ENCODE peak calls at places on chromosome 17, in five cellular contexts. One of them, this sample, is unnamed.
A peak's percentile ranks its signal among the peaks of the same experiment; 100 is the strongest.

GRCh38 chr17:11282586-11282985 is 41.6 kb downstream of the SHISA6 start:
- DNase-seq in WTC11: no peak
- DNase-seq in HCT116: no peak
- DNase-seq in H1: no peak
- DNase-seq in GM12878: no peak
- DNase-seq in this sample: no peak

GRCh38 chr17:9928601-9929341 is 23.7 kb upstream of the RCVRN start:
- DNase-seq in WTC11: peak; percentile 72
- DNase-seq in HCT116: peak; percentile 66
- DNase-seq in H1: peak; percentile 62
- DNase-seq in GM12878: no peak
- DNase-seq in this sample: peak; percentile 50

GRCh38 chr17:31741371-31741770 is 117.7 kb downstream of the COPRS start:
- DNase-seq in WTC11: no peak
- DNase-seq in HCT116: no peak
- DNase-seq in H1: no peak
- DNase-seq in GM12878: no peak
- DNase-seq in this sample: no peak

GRCh38 chr17:39920218-39921210 is 2.1 kb upstream of the GSDMB start:
- DNase-seq in WTC11: no peak
- DNase-seq in HCT116: no peak
- DNase-seq in H1: no peak
- DNase-seq in GM12878: no peak
- DNase-seq in this sample: no peak

GRCh38 chr17:32771396-32771795 is 105.5 kb downstream of the MYO1D start:
- DNase-seq in WTC11: no peak
- DNase-seq in HCT116: no peak
- DNase-seq in H1: no peak
- DNase-seq in GM12878: no peak
- DNase-seq in this sample: no peak

GRCh38 chr17:30031214-30031869 is 85.3 kb upstream of the NSRP1 start:
- DNase-seq in WTC11: no peak
- DNase-seq in HCT116: no peak
- DNase-seq in H1: no peak
- DNase-seq in GM12878: peak; percentile 33
- DNase-seq in this sample: no peak

GRCh38 chr17:21017256-21017655 is 25.6 kb downstream of the USP22 start:
- DNase-seq in WTC11: no peak
- DNase-seq in HCT116: no peak
- DNase-seq in H1: no peak
- DNase-seq in GM12878: no peak
- DNase-seq in this sample: no peak

GRCh38 chr17:48293319-48294192 is 136.5 kb downstream of the SKAP1 start:
- DNase-seq in WTC11: no peak
- DNase-seq in HCT116: no peak
- DNase-seq in H1: no peak
- DNase-seq in GM12878: no peak
- DNase-seq in this sample: no peak

GRCh38 chr17:37134050-37134449 is 185.3 kb downstream of the AATF start:
- DNase-seq in WTC11: no peak
- DNase-seq in HCT116: no peak
- DNase-seq in H1: no peak
- DNase-seq in GM12878: no peak
- DNase-seq in this sample: no peak

DNA sequence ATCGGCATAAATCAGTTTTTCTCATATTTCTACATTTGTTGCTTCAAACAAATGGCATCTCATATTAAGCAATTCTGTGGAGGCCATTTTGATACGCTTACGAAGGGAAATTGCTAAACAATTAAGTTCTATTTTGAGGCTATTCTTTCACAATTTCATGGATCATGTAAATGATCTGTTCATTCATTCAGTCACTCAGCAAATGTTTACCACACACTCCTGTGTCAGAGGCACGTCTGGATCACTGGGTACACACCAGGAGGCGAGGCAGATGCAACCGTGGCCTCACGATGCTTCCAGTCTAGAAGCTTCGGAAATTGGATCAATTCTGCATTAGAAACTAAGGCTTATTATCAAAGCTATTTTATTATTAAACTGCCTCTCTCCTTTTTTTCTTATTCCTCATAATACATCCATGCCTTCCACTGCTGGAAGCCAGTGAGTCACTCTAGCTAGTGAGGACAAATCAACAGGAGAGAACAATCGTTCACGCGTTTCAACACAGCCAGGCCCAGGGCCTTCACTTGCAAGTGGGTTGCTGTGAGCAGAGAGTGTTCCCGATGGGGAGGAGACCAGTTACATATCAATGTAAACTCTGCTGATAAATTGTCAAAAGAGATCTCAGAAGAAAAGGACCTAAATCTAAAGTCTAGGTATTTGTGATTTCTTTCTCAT is 11.3 kb upstream of the SLC39A11 start:
- DNase-seq in WTC11: no peak
- DNase-seq in HCT116: no peak
- DNase-seq in H1: no peak
- DNase-seq in GM12878: no peak
- DNase-seq in this sample: no peak
- TF ChIP-seq SP1 in WTC11: no peak
- TF ChIP-seq SP1 in HCT116: no peak
- TF ChIP-seq SP1 in H1: no peak
- TF ChIP-seq SP1 in GM12878: no peak
- TF ChIP-seq SP1 in this sample: no peak

GRCh38 chr17:62980842-62981241 is 14.8 kb downstream of the TANC2 start:
- DNase-seq in WTC11: no peak
- DNase-seq in HCT116: no peak
- DNase-seq in H1: no peak
- DNase-seq in GM12878: no peak
- DNase-seq in this sample: no peak

GRCh38 chr17:62987136-62987535 is 21.1 kb downstream of the TANC2 start:
- DNase-seq in WTC11: peak; percentile 56
- DNase-seq in HCT116: no peak
- DNase-seq in H1: peak; percentile 73
- DNase-seq in GM12878: no peak
- DNase-seq in this sample: peak; percentile 50

GRCh38 chr17:62986549-62986948 is 20.5 kb downstream of the TANC2 start:
- DNase-seq in WTC11: no peak
- DNase-seq in HCT116: no peak
- DNase-seq in H1: no peak
- DNase-seq in GM12878: no peak
- DNase-seq in this sample: no peak

GRCh38 chr17:62984801-62985200 is 18.8 kb downstream of the TANC2 start:
- DNase-seq in WTC11: no peak
- DNase-seq in HCT116: no peak
- DNase-seq in H1: no peak
- DNase-seq in GM12878: no peak
- DNase-seq in this sample: no peak

GRCh38 chr17:62981933-62982332 is 15.9 kb downstream of the TANC2 start:
- DNase-seq in WTC11: no peak
- DNase-seq in HCT116: no peak
- DNase-seq in H1: no peak
- DNase-seq in GM12878: no peak
- DNase-seq in this sample: no peak
- TF ChIP-seq SP1 in WTC11: no peak
- TF ChIP-seq SP1 in HCT116: no peak
- TF ChIP-seq SP1 in H1: no peak
- TF ChIP-seq SP1 in GM12878: no peak
- TF ChIP-seq SP1 in this sample: no peak

GRCh38 chr17:42579794-42580551 is 2.4 kb upstream of the PSMC3IP start:
- DNase-seq in WTC11: no peak
- DNase-seq in HCT116: no peak
- DNase-seq in H1: no peak
- DNase-seq in GM12878: no peak
- DNase-seq in this sample: no peak

GRCh38 chr17:42581744-42582270 is 4.3 kb upstream of the PSMC3IP start:
- DNase-seq in WTC11: no peak
- DNase-seq in HCT116: no peak
- DNase-seq in H1: no peak
- DNase-seq in GM12878: no peak
- DNase-seq in this sample: no peak

GRCh38 chr17:42584880-42585279 is 7.4 kb upstream of the PSMC3IP start:
- DNase-seq in WTC11: no peak
- DNase-seq in HCT116: no peak
- DNase-seq in H1: no peak
- DNase-seq in GM12878: no peak
- DNase-seq in this sample: no peak

GRCh38 chr17:42586514-42587230 is 9.1 kb upstream of the PSMC3IP start:
- DNase-seq in WTC11: no peak
- DNase-seq in HCT116: no peak
- DNase-seq in H1: no peak
- DNase-seq in GM12878: no peak
- DNase-seq in this sample: no peak

GRCh38 chr17:42585353-42585752 is 7.8 kb upstream of the PSMC3IP start:
- DNase-seq in WTC11: no peak
- DNase-seq in HCT116: no peak
- DNase-seq in H1: no peak
- DNase-seq in GM12878: no peak
- DNase-seq in this sample: no peak
- TF ChIP-seq SP1 in WTC11: no peak
- TF ChIP-seq SP1 in HCT116: no peak
- TF ChIP-seq SP1 in H1: no peak
- TF ChIP-seq SP1 in GM12878: no peak
- TF ChIP-seq SP1 in this sample: no peak

DNA sequence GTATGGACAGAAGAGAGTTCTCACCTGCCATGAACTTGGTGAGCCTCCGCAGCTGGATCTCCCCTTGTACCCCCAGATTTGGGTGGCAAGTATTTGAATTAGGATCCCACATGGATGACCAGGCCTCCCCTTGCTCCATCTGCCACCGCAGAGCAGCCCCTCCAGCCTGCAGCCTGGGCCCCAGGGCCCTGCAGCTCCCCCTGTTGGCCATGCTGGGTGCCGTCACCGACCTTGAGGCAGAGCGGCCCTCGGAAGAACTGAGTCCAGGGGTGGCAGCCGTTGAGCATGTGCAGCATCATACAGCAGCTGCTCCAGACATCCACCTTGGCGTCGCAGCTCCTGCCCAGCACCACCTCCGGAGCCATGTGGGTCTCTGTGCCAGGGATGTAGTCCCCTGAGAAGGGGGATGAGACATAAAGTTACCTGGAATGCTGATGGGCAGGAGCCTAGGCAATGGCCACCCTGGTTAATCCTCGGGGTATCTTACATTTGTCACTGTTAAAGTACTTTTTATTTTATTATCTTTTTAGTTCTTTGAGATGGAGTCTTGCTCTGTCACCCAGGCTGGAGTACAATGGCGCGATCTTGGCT is 9.0 kb upstream of the SPATA32 start:
- DNase-seq in WTC11: peak; percentile 81
- DNase-seq in HCT116: no peak
- DNase-seq in H1: peak; percentile 91
- DNase-seq in GM12878: no peak
- DNase-seq in this sample: peak; percentile 74
- TF ChIP-seq SP1 in WTC11: no peak
- TF ChIP-seq SP1 in HCT116: no peak
- TF ChIP-seq SP1 in H1: no peak
- TF ChIP-seq SP1 in GM12878: no peak
- TF ChIP-seq SP1 in this sample: no peak

DNA sequence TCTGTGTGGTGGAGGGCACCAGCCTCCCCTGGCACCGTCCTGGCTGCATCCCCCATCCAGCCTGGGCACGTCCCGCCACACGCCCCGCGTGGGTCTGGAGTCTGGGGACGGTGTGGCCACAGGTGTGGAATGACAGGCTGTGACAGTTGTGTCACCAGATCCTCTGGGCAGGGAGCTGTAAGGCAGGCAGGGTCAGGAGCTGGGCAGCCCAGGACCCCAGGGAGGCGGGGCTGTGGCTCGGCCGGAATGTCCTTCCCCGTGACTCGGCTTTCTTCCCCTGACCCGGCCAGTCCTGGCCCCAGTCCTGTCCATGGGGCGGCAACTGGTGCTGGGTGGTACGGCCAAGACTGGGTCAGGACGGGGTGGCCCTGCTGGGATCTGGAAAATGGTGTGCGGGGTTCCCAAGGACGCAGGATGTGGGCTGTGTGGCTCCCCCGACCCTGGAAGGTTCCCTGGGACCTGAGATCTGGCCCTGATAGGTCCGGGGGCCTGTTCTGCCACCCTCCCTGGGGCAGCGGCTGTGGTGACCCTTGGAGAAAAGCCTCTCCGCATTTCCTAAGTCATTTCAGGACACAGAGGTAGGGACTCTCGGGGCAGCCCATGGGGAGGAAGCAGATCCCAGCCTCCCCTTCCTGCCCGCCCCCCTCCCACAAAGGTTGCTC is 3.3 kb upstream of the SLC16A3 start:
- DNase-seq in WTC11: no peak
- DNase-seq in HCT116: no peak
- DNase-seq in H1: no peak
- DNase-seq in GM12878: no peak
- DNase-seq in this sample: no peak
- TF ChIP-seq SP1 in WTC11: no peak
- TF ChIP-seq SP1 in HCT116: no peak
- TF ChIP-seq SP1 in H1: no peak
- TF ChIP-seq SP1 in GM12878: no peak
- TF ChIP-seq SP1 in this sample: no peak

DNA sequence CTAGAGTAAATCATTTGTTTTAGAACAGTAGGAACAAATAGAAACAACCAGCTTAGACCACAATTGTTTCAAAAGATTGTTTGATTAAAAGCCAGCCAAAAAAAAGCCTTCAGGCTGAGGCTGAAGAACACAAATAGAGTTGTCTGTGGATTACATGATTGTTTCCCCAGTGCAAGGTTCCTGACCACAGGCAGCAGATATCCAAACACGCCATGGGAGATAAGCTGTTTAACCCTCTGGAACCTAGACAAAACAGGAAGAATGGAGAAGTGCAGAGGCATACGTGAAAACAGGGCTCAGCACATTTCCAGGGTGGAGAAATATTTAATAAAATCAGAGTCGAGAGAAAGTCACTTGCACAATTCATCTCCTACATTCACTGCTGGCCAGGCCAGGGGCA is 21.0 kb downstream of the ATPAF2 start:
- DNase-seq in WTC11: no peak
- DNase-seq in HCT116: no peak
- DNase-seq in H1: no peak
- DNase-seq in GM12878: no peak
- DNase-seq in this sample: no peak
- TF ChIP-seq SP1 in WTC11: no peak
- TF ChIP-seq SP1 in HCT116: no peak
- TF ChIP-seq SP1 in H1: no peak
- TF ChIP-seq SP1 in GM12878: no peak
- TF ChIP-seq SP1 in this sample: no peak

This sample was measured in HEK293T.